ENCODE peak calls at places on chromosomes 7 and 10, in six cellular contexts. B is Karpas-422, W is fibroblast of lung, O is NT2/D1, G is endothelial cell of umbilical vein, Z is HepG2. T is an unnamed sample.

GRCh38 chr7:125256446-125256845 is 326.8 kb upstream of the POT1 start:
- DNase-seq in G (no peak), B (no peak), O (peak; percentile 5), W (no peak), Z (no peak), T (no peak)

GRCh38 chr10:132248455-132249231 is 59.1 kb downstream of the STK32C start:
- DNase-seq in B (peak; percentile 82), W (no peak), Z (no peak), G (peak; percentile 15), O (no peak), T (peak; percentile 36)

GRCh38 chr7:27159278-27160146 is 3.0 kb upstream of the HOXA7 start:
- DNase-seq in B (no peak), W (no peak), O (no peak), Z (no peak), G (peak; percentile 74), T (no peak)

GRCh38 chr10:5816170-5816569 is 2.9 kb upstream of the GDI2 start:
- DNase-seq in B (peak; percentile 53), G (no peak), O (no peak), Z (no peak), W (no peak), T (no peak)

GRCh38 chr10:5971315-5971832 is 6.0 kb downstream of the IL15RA start:
- DNase-seq in Z (no peak), W (peak; percentile 31), O (no peak), B (no peak), G (peak; percentile 88), T (no peak)

GRCh38 chr10:119246862-119247549 is 39.6 kb downstream of the GRK5 start:
- DNase-seq in G (peak; percentile 90), O (no peak), W (peak; percentile 94), Z (no peak), B (no peak), T (no peak)

GRCh38 chr10:86349474-86349873 is 17.1 kb downstream of the GRID1 start:
- DNase-seq in B (peak; percentile 68), W (no peak), O (peak; percentile 52), G (peak; percentile 21), Z (peak; percentile 60), T (no peak)

GRCh38 chr7:111091623-111092370 is 870 bp downstream of the LRRN3 start:
- DNase-seq in Z (no peak), G (peak; percentile 40), O (no peak), W (no peak), B (no peak), T (peak; percentile 51)

GRCh38 chr10:122461367-122461728 is at the start of gene HTRA1:
- DNase-seq in W (peak; percentile 77), Z (no peak), O (no peak), G (peak; percentile 67), B (no peak), T (peak; percentile 43)

GRCh38 chr7:74554178-74554577 is 100.5 kb downstream of the GTF2IRD1 start:
- DNase-seq in O (no peak), Z (no peak), G (no peak), B (no peak), W (no peak), T (no peak)

DNA sequence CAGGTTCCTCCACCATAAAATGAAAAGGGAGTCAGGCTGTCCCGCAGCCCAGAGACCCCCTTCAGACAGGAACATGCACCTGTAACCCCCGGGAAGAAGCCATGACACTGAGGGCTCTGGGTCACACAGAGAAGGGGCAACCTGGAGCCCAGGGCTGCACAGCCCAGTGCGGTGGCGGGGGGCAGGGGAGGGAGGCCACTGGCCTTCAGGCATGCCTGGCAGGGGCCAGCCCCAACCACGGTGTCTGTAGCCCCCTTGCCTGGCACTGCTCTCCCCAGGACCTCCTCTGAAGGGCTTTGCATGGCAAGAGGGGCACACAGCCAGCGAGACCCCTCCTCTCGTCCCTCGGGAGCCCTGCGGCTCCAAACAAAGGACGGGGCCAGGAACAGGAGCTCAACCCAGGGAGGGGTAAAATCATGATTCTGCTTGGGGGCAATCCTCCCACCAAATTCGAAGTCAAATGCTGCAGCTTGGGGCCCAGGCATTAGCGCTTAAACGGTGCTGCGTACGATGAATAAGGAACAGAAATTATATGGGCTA is 235.1 kb downstream of the MAD1L1 start:
- DNase-seq in G (no peak), W (no peak), B (no peak), O (no peak), Z (no peak), T (no peak)
- H3K4me1 ChIP-seq in G (no peaks in the 10 kb centered on the region), W (no peaks in the 10 kb centered on the region), B (no peaks in the 10 kb centered on the region), O (peaks cover 15% of the 10 kb centered on the region), Z (no peaks in the 10 kb centered on the region), T (peaks cover 10% of the 10 kb centered on the region)

DNA sequence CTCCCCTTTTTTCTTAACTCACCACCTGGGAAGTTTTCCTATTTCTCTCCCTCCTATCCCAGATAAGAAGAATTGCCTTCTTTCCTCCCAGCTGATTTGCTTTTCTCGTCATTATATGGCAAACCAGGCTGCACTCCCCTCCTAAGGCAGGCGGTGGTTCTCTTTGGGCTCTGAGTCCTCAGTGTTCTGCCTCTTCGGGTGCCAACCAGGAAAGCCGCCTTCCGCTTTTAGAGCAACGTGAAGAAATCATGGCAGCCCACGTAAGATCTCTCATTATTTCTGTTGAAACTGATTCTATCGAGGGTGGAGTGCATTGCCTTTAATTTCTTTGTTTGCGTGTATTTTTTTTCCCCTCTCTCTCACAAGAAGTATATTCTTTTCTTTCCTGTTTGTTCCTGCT is 141.9 kb downstream of the CUX1 start:
- DNase-seq in W (no peak), O (no peak), G (no peak), Z (no peak), B (no peak), T (no peak)
- H3K4me1 ChIP-seq in W (no peaks in the 10 kb centered on the region), O (no peaks in the 10 kb centered on the region), G (no peaks in the 10 kb centered on the region), Z (no peaks in the 10 kb centered on the region), B (peaks cover 54% of the 10 kb centered on the region), T (peaks cover 4% of the 10 kb centered on the region)

DNA sequence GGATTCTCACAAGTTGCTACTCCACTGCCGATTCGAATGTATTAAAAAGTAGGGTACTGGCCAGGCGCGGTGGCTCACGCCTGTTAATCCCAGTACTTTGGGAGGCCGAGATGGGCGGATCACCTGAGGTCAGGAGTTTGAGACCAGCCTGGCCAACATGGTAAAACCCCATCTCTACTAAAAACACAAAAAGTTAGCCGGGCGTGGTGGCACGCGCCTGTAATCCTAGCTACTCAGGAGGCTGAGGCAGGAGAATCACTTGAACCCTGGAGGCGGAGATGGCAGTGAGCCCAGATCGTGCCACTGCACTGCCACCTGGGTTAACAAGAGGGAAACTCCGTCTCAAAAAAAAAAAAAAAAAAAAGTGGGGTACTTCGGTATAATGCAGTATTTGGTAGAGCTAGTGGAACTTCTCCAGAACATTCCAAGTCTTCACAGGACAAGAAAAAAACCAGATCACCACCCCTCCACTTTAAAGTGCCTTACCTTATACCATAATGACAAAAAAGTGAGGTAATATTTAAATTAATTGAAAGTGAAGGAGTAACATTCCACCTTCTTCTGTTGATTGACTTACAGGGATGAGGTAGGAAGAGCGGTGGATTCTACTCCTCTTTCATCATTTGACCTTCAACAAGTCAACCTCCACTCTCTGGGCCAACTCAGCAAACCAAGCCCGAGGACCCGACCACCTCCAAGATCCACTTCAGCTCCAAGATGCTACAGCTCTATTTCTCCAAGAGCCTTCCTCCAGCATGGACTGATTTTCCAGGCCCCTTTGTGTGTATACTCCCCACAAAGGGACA is 2.0 kb downstream of the BAZ1B start:
- DNase-seq in O (no peak), G (no peak), B (peak; percentile 49), W (no peak), Z (peak; percentile 33), T (no peak)
- H3K4me1 ChIP-seq in O (peaks cover 2% of the 10 kb centered on the region), G (peaks cover 22% of the 10 kb centered on the region), B (peaks cover 44% of the 10 kb centered on the region), W (no peaks in the 10 kb centered on the region), Z (peaks cover 31% of the 10 kb centered on the region), T (peaks cover 5% of the 10 kb centered on the region)

GRCh38 chr10:74593470-74593869 is 232.9 kb upstream of the KAT6B start:
- DNase-seq in B (no peak), W (peak; percentile 98), Z (no peak), O (no peak), G (no peak), T (no peak)
- H3K4me1 ChIP-seq in B (peaks cover 49% of the 10 kb centered on the region), W (peaks cover 9% of the 10 kb centered on the region), Z (no peaks in the 10 kb centered on the region), O (no peaks in the 10 kb centered on the region), G (peaks cover 13% of the 10 kb centered on the region), T (peaks cover 17% of the 10 kb centered on the region)

DNA sequence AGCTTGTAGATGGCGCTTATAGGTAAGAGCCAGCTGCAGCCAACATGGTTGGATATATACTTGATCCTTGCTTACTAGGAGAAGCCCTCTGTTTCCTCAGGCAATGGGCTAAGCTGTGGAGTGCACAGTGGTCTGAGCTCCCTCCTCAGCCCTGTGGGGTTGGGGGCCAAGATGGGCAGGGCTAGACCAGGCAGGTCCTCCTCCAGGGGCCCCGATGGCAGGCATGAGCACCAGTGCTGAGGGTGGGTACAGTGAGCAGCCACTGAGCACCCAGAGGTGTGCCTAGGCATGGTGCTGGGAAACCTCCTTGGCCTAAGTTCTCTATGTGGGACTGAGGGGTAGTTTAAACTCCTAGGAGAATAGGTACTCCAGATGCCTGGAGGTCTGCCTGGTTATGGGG is 680.2 kb downstream of the SUGCT start:
- DNase-seq in G (no peak), W (no peak), Z (no peak), B (no peak), O (no peak), T (no peak)
- H3K4me1 ChIP-seq in G (no peaks in the 10 kb centered on the region), W (peaks cover 6% of the 10 kb centered on the region), Z (no peaks in the 10 kb centered on the region), B (no peaks in the 10 kb centered on the region), O (no peaks in the 10 kb centered on the region), T (no peaks in the 10 kb centered on the region)

DNA sequence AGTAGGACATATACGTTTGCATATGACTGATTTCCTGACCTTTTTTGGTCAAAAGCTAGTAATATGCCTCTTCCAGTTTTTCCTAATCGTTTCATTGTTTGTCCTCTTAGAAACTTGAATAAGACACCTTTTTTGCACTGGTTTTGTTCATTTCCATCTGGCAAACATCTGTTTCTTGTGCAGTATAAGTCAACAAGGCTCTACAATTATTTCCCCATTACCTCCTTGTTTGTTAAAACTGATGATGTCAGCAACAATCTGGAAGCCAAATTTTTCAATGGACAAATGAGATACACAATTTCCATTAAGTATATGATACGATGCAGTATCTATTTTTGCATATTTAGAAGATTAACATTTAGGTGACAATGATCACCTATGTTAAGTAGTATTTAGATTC is 148.8 kb downstream of the NRBF2 start:
- DNase-seq in B (no peak), Z (no peak), G (no peak), W (peak; percentile 71), O (no peak), T (no peak)
- H3K4me1 ChIP-seq in B (no peaks in the 10 kb centered on the region), Z (peaks cover 44% of the 10 kb centered on the region), G (no peaks in the 10 kb centered on the region), W (no peaks in the 10 kb centered on the region), O (no peaks in the 10 kb centered on the region), T (no peaks in the 10 kb centered on the region)

GRCh38 chr7:128024154-128024553 is 7.1 kb downstream of the LRRC4 start:
- DNase-seq in Z (no peak), O (no peak), G (no peak), W (no peak), B (no peak), T (no peak)
- H3K4me1 ChIP-seq in Z (no peaks in the 10 kb centered on the region), O (peaks cover 7% of the 10 kb centered on the region), G (peaks cover 10% of the 10 kb centered on the region), W (peaks cover 6% of the 10 kb centered on the region), B (peaks cover 95% of the 10 kb centered on the region), T (peaks cover 44% of the 10 kb centered on the region)

GRCh38 chr7:122010116-122010515 is 133.9 kb downstream of the AASS start:
- DNase-seq in B (no peak), W (no peak), Z (no peak), G (no peak), O (no peak), T (no peak)
- H3K4me1 ChIP-seq in B (no peaks in the 10 kb centered on the region), W (no peaks in the 10 kb centered on the region), Z (no peaks in the 10 kb centered on the region), G (no peaks in the 10 kb centered on the region), O (no peaks in the 10 kb centered on the region), T (no peaks in the 10 kb centered on the region)